ENCODE peak calls at places on chromosomes 3 and 15, in four cellular contexts. One of them, this sample, is unnamed.

GRCh38 chr15:36658905-36659304 is 79.5 kb downstream of the CDIN1 start:
- DNase-seq in T-helper 1 cell: no peak
- DNase-seq in LoVo: no peak
- DNase-seq in cardiac muscle cell: no peak
- DNase-seq in this sample: no peak

GRCh38 chr3:12986031-12986430 is 87.2 kb downstream of the IQSEC1 start:
- DNase-seq in T-helper 1 cell: no peak
- DNase-seq in LoVo: no peak
- DNase-seq in cardiac muscle cell: no peak
- DNase-seq in this sample: no peak

GRCh38 chr3:177191108-177191779 is 6.0 kb downstream of the TBL1XR1 start:
- DNase-seq in T-helper 1 cell: no peak
- DNase-seq in LoVo: no peak
- DNase-seq in cardiac muscle cell: no peak
- DNase-seq in this sample: no peak

GRCh38 chr15:67784057-67784781 is 41.1 kb upstream of the SKOR1 start:
- DNase-seq in T-helper 1 cell: no peak
- DNase-seq in LoVo: no peak
- DNase-seq in cardiac muscle cell: no peak
- DNase-seq in this sample: no peak

GRCh38 chr15:67558502-67558901 is 16.0 kb downstream of the MAP2K5 start:
- DNase-seq in T-helper 1 cell: no peak
- DNase-seq in LoVo: no peak
- DNase-seq in cardiac muscle cell: no peak
- DNase-seq in this sample: no peak

GRCh38 chr15:27617013-27617412 is 482.1 kb downstream of the OCA2 start:
- DNase-seq in T-helper 1 cell: no peak
- DNase-seq in LoVo: no peak
- DNase-seq in cardiac muscle cell: no peak
- DNase-seq in this sample: no peak

GRCh38 chr15:40233727-40234577 is 4.9 kb upstream of the PAK6 start:
- DNase-seq in T-helper 1 cell: no peak
- DNase-seq in LoVo: no peak
- DNase-seq in cardiac muscle cell: no peak
- DNase-seq in this sample: no peak

GRCh38 chr3:15942936-15943335 is 145.2 kb upstream of the ANKRD28 start:
- DNase-seq in T-helper 1 cell: no peak
- DNase-seq in LoVo: no peak
- DNase-seq in cardiac muscle cell: no peak
- DNase-seq in this sample: no peak

GRCh38 chr3:156307704-156308103 is 187.3 kb downstream of the KCNAB1 start:
- DNase-seq in T-helper 1 cell: no peak
- DNase-seq in LoVo: no peak
- DNase-seq in cardiac muscle cell: no peak
- DNase-seq in this sample: no peak

GRCh38 chr3:154904328-154904727 is 175.8 kb upstream of the MME start:
- DNase-seq in T-helper 1 cell: no peak
- DNase-seq in LoVo: peak
- DNase-seq in cardiac muscle cell: peak
- DNase-seq in this sample: no peak

This sample was measured in activated T-helper 9 cell treated with anti-CD3 and anti-CD28 coated beads, Interleukin-2, amount 50 U/mL, for 16 hours.